ENCODE peak calls at places on chromosomes 6 and 20, in ten cellular contexts. I is Right ventricle myocardium superior; G is progenitor cell of endocrine pancreas; B is SJSA1; N is Ammon's horn; O is CD8-positive, alpha-beta T cell; H is neuronal stem cell; P is stimulated activated CD4-positive, alpha-beta T cell treated with anti-CD3 and anti-CD28 coated beads, TNF-alpha, amount 100 ng/mL, for 24 hours; C is fibroblast of gingiva; Z is T-helper 9 cell. L is an unnamed sample.

GRCh38 chr20:8242066-8242465 is 110.0 kb downstream of the PLCB1 start:
- DNase-seq in I (no peak), G (no peak), B (no peak), N (no peak), O (no peak), H (no peak), P (no peak), C (no peak), Z (no peak), L (no peak)

GRCh38 chr6:169503556-169503955 is 198.3 kb downstream of the WDR27 start:
- DNase-seq in I (no peak), G (no peak), B (no peak), N (no peak), O (no peak), H (no peak), P (no peak), C (no peak), Z (no peak), L (no peak)

GRCh38 chr6:11921017-11921438 is 91.1 kb upstream of the HIVEP1 start:
- DNase-seq in I (peak; percentile 67), G (no peak), B (peak; percentile 62), N (peak; percentile 13), O (no peak), H (no peak), P (no peak), C (peak; percentile 83), Z (no peak), L (no peak)

GRCh38 chr20:10369723-10370090 is 64.3 kb downstream of the MKKS start:
- DNase-seq in I (no peak), G (no peak), B (peak; percentile 34), N (no peak), O (no peak), H (no peak), P (no peak), C (peak; percentile 89), Z (no peak), L (no peak)

GRCh38 chr6:90169328-90169886 is 127.2 kb downstream of the BACH2 start:
- DNase-seq in I (no peak), G (no peak), B (no peak), N (no peak), O (no peak), H (no peak), P (no peak), C (no peak), Z (no peak), L (no peak)

GRCh38 chr6:104940881-104941693 is 15.8 kb upstream of the LIN28B start:
- DNase-seq in I (peak; percentile 51), G (peak; percentile 79), B (peak; percentile 6), N (peak; percentile 29), O (no peak), H (peak; percentile 77), P (no peak), C (peak; percentile 11), Z (no peak), L (peak; percentile 63)

GRCh38 chr6:94254689-94255088 is 835.3 kb upstream of the EPHA7 start:
- DNase-seq in I (no peak), G (no peak), B (no peak), N (peak; percentile 50), O (no peak), H (no peak), P (no peak), C (no peak), Z (no peak), L (peak; percentile 12)

GRCh38 chr6:27479319-27480182 is 6.6 kb upstream of the ZNF184 start:
- DNase-seq in I (peak; percentile 75), G (peak; percentile 69), B (peak; percentile 95), N (peak; percentile 88), O (peak; percentile 86), H (peak; percentile 90), P (peak; percentile 78), C (peak; percentile 95), Z (peak; percentile 78), L (peak; percentile 92)

GRCh38 chr20:44407402-44408184 is 52.1 kb downstream of the HNF4A start:
- DNase-seq in I (no peak), G (no peak), B (peak; percentile 22), N (no peak), O (no peak), H (no peak), P (no peak), C (no peak), Z (no peak), L (no peak)

GRCh38 chr6:9484091-9484490 is 930.8 kb downstream of the TFAP2A start:
- DNase-seq in I (no peak), G (no peak), B (no peak), N (no peak), O (no peak), H (no peak), P (no peak), C (peak; percentile 68), Z (no peak), L (no peak)

GRCh38 chr6:30555428-30556005 is 772 bp downstream of the GNL1 start:
- DNase-seq in I (peak; percentile 77), G (peak; percentile 24), B (peak; percentile 70), N (peak; percentile 57), O (no peak), H (no peak), P (no peak), C (no peak), Z (peak; percentile 8), L (peak; percentile 41)

GRCh38 chr6:168528457-168529095 is 87.6 kb downstream of the SMOC2 start:
- DNase-seq in I (no peak), G (no peak), B (no peak), N (no peak), O (no peak), H (no peak), P (no peak), C (no peak), Z (no peak), L (no peak)

GRCh38 chr6:88538130-88538706 is 372.1 kb upstream of the CNR1 start:
- DNase-seq in I (no peak), G (peak; percentile 42), B (no peak), N (no peak), O (no peak), H (peak; percentile 58), P (no peak), C (no peak), Z (no peak), L (no peak)

GRCh38 chr20:58669287-58670006 is 18.4 kb downstream of the STX16 start:
- DNase-seq in I (no peak), G (no peak), B (no peak), N (no peak), O (no peak), H (no peak), P (no peak), C (no peak), Z (no peak), L (no peak)

GRCh38 chr6:120200853-120201252 is 851.3 kb upstream of the MAN1A1 start:
- DNase-seq in I (no peak), G (no peak), B (no peak), N (no peak), O (no peak), H (no peak), P (no peak), C (no peak), Z (no peak), L (no peak)

GRCh38 chr6:46628976-46629375 is 23.6 kb downstream of the CYP39A1 start:
- DNase-seq in I (no peak), G (no peak), B (no peak), N (peak; percentile 32), O (no peak), H (no peak), P (no peak), C (no peak), Z (no peak), L (peak; percentile 1)

GRCh38 chr20:1274485-1275313 is 8.6 kb downstream of the SNPH start:
- DNase-seq in I (no peak), G (no peak), B (no peak), N (peak; percentile 49), O (no peak), H (no peak), P (no peak), C (no peak), Z (no peak), L (no peak)

GRCh38 chr20:50013976-50014375 is 31.2 kb downstream of the SNAI1 start:
- DNase-seq in I (no peak), G (no peak), B (peak; percentile 75), N (no peak), O (no peak), H (no peak), P (no peak), C (no peak), Z (no peak), L (no peak)

GRCh38 chr20:6051505-6051904 is 2.4 kb downstream of the LRRN4 start:
- DNase-seq in I (no peak), G (no peak), B (no peak), N (no peak), O (no peak), H (no peak), P (no peak), C (peak; percentile 60), Z (no peak), L (no peak)

GRCh38 chr6:129657433-129657832 is 52.5 kb downstream of the ARHGAP18 start:
- DNase-seq in I (no peak), G (no peak), B (no peak), N (peak; percentile 53), O (no peak), H (no peak), P (no peak), C (no peak), Z (no peak), L (no peak)

GRCh38 chr6:137216875-137217553 is 2.2 kb downstream of the IFNGR1 start:
- DNase-seq in I (no peak), G (no peak), B (no peak), N (no peak), O (no peak), H (no peak), P (no peak), C (no peak), Z (no peak), L (no peak)

GRCh38 chr6:73803562-73804221 is 107.7 kb downstream of the CD109 start:
- DNase-seq in I (peak; percentile 43), G (no peak), B (peak; percentile 29), N (peak; percentile 15), O (no peak), H (peak; percentile 44), P (no peak), C (peak; percentile 97), Z (no peak), L (no peak)

GRCh38 chr20:43954704-43955243 is 40.1 kb downstream of the TOX2 start:
- DNase-seq in I (no peak), G (no peak), B (no peak), N (no peak), O (no peak), H (no peak), P (no peak), C (no peak), Z (no peak), L (no peak)

GRCh38 chr6:166737231-166737630 is 110.2 kb upstream of the RPS6KA2 start:
- DNase-seq in I (no peak), G (no peak), B (no peak), N (no peak), O (no peak), H (no peak), P (no peak), C (no peak), Z (no peak), L (no peak)

GRCh38 chr6:129558248-129558647 is 151.7 kb downstream of the ARHGAP18 start:
- DNase-seq in I (no peak), G (no peak), B (no peak), N (no peak), O (no peak), H (no peak), P (no peak), C (no peak), Z (no peak), L (no peak)

GRCh38 chr6:137867685-137868509 is 838 bp downstream of the TNFAIP3 start:
- DNase-seq in I (peak; percentile 52), G (no peak), B (peak; percentile 40), N (no peak), O (peak; percentile 37), H (peak; percentile 38), P (no peak), C (no peak), Z (no peak), L (no peak)

GRCh38 chr6:31307669-31308049 is 35.8 kb upstream of the HLA-C start:
- DNase-seq in I (no peak), G (no peak), B (no peak), N (no peak), O (no peak), H (no peak), P (no peak), C (no peak), Z (no peak), L (no peak)

GRCh38 chr20:45290677-45291355 is 15.8 kb upstream of the RBPJL start:
- DNase-seq in I (peak; percentile 83), G (peak; percentile 70), B (peak; percentile 71), N (peak; percentile 82), O (peak; percentile 38), H (peak; percentile 85), P (peak; percentile 57), C (peak; percentile 62), Z (peak; percentile 47), L (peak; percentile 69)

L was measured in putamen.